ENCODE peak calls at places on chromosomes 11 and 22, in five cellular contexts. One of them, this sample, is unnamed.

GRCh38 chr11:18669211-18669593 is 29.4 kb upstream of the TMEM86A start:
- DNase-seq in spleen: no peak
- DNase-seq in endothelial cell of umbilical vein: no peak
- DNase-seq in breast epithelium: no peak
- DNase-seq in stomach: no peak
- DNase-seq in this sample: no peak

GRCh38 chr11:1565173-1565903 is 6.7 kb downstream of the DUSP8 start:
- DNase-seq in stomach: no peak
- DNase-seq in spleen: peak
- DNase-seq in endothelial cell of umbilical vein: no peak
- DNase-seq in breast epithelium: no peak
- DNase-seq in this sample: no peak

GRCh38 chr11:94537051-94537600 is 6.6 kb upstream of the FUT4 start:
- DNase-seq in stomach: no peak
- DNase-seq in breast epithelium: no peak
- DNase-seq in endothelial cell of umbilical vein: no peak
- DNase-seq in spleen: no peak
- DNase-seq in this sample: no peak

GRCh38 chr11:93740031-93740801 is 1.1 kb downstream of the TAF1D start:
- DNase-seq in stomach: no peak
- DNase-seq in endothelial cell of umbilical vein: peak
- DNase-seq in spleen: peak
- DNase-seq in breast epithelium: no peak
- DNase-seq in this sample: no peak

GRCh38 chr22:21042978-21043855 is 2.5 kb upstream of the LRRC74B start:
- DNase-seq in endothelial cell of umbilical vein: no peak
- DNase-seq in spleen: peak
- DNase-seq in stomach: no peak
- DNase-seq in breast epithelium: no peak
- DNase-seq in this sample: no peak

GRCh38 chr11:44575288-44575672 is 9.8 kb downstream of the CD82 start:
- DNase-seq in spleen: peak
- DNase-seq in endothelial cell of umbilical vein: no peak
- DNase-seq in stomach: no peak
- DNase-seq in breast epithelium: no peak
- DNase-seq in this sample: no peak

GRCh38 chr11:34343153-34343552 is 14.7 kb downstream of the ABTB2 start:
- DNase-seq in breast epithelium: no peak
- DNase-seq in endothelial cell of umbilical vein: no peak
- DNase-seq in spleen: no peak
- DNase-seq in stomach: no peak
- DNase-seq in this sample: no peak

GRCh38 chr11:5932671-5933070 is 9.4 kb upstream of the OR56A3 start:
- DNase-seq in breast epithelium: no peak
- DNase-seq in stomach: no peak
- DNase-seq in endothelial cell of umbilical vein: no peak
- DNase-seq in spleen: no peak
- DNase-seq in this sample: no peak

GRCh38 chr11:5631426-5631825 is 6.6 kb downstream of the TRIM34 start:
- DNase-seq in endothelial cell of umbilical vein: no peak
- DNase-seq in spleen: no peak
- DNase-seq in breast epithelium: no peak
- DNase-seq in stomach: no peak
- DNase-seq in this sample: no peak

GRCh38 chr22:49958961-49959781 is 1.4 kb upstream of the PIM3 start:
- DNase-seq in spleen: peak
- DNase-seq in stomach: peak
- DNase-seq in breast epithelium: no peak
- DNase-seq in endothelial cell of umbilical vein: no peak
- DNase-seq in this sample: no peak

GRCh38 chr11:101912823-101913284 is 2.0 kb upstream of the CEP126 start:
- DNase-seq in spleen: no peak
- DNase-seq in stomach: no peak
- DNase-seq in endothelial cell of umbilical vein: peak
- DNase-seq in breast epithelium: no peak
- DNase-seq in this sample: no peak

GRCh38 chr11:57343825-57344224 is 5.7 kb downstream of the P2RX3 start:
- DNase-seq in breast epithelium: no peak
- DNase-seq in endothelial cell of umbilical vein: no peak
- DNase-seq in stomach: no peak
- DNase-seq in spleen: no peak
- DNase-seq in this sample: no peak

GRCh38 chr11:128814856-128815705 is 52.0 kb downstream of the KCNJ1 start:
- DNase-seq in breast epithelium: no peak
- DNase-seq in stomach: no peak
- DNase-seq in endothelial cell of umbilical vein: no peak
- DNase-seq in spleen: no peak
- DNase-seq in this sample: no peak

GRCh38 chr22:42702675-42703074 is 18.0 kb downstream of the A4GALT start:
- DNase-seq in endothelial cell of umbilical vein: no peak
- DNase-seq in spleen: no peak
- DNase-seq in stomach: no peak
- DNase-seq in breast epithelium: no peak
- DNase-seq in this sample: no peak

GRCh38 chr11:113862430-113862829 is 12.9 kb downstream of the USP28 start:
- DNase-seq in breast epithelium: no peak
- DNase-seq in spleen: no peak
- DNase-seq in stomach: no peak
- DNase-seq in endothelial cell of umbilical vein: no peak
- DNase-seq in this sample: no peak

GRCh38 chr11:28108909-28109308 is 721 bp downstream of the METTL15 start:
- DNase-seq in stomach: no peak
- DNase-seq in breast epithelium: no peak
- DNase-seq in endothelial cell of umbilical vein: peak
- DNase-seq in spleen: no peak
- DNase-seq in this sample: no peak

GRCh38 chr11:100932474-100933100 is 197.0 kb downstream of the PGR start:
- DNase-seq in endothelial cell of umbilical vein: peak
- DNase-seq in spleen: no peak
- DNase-seq in stomach: no peak
- DNase-seq in breast epithelium: no peak
- DNase-seq in this sample: no peak

GRCh38 chr11:10450451-10451398 is 4.3 kb upstream of the AMPD3 start:
- DNase-seq in breast epithelium: peak
- DNase-seq in spleen: peak
- DNase-seq in stomach: peak
- DNase-seq in endothelial cell of umbilical vein: no peak
- DNase-seq in this sample: peak

GRCh38 chr11:118938491-118939411 is 13.0 kb upstream of the BCL9L start:
- DNase-seq in spleen: no peak
- DNase-seq in breast epithelium: no peak
- DNase-seq in endothelial cell of umbilical vein: no peak
- DNase-seq in stomach: no peak
- DNase-seq in this sample: no peak

GRCh38 chr22:45717787-45718186 is 46.2 kb downstream of the ATXN10 start:
- DNase-seq in breast epithelium: no peak
- DNase-seq in stomach: no peak
- DNase-seq in spleen: no peak
- DNase-seq in endothelial cell of umbilical vein: no peak
- DNase-seq in this sample: no peak

GRCh38 chr11:2368178-2368850 is 8.8 kb upstream of the CD81 start:
- DNase-seq in stomach: no peak
- DNase-seq in spleen: peak
- DNase-seq in endothelial cell of umbilical vein: no peak
- DNase-seq in breast epithelium: no peak
- DNase-seq in this sample: no peak

GRCh38 chr11:69386594-69387408 is 92.8 kb downstream of the MYEOV start:
- DNase-seq in endothelial cell of umbilical vein: no peak
- DNase-seq in breast epithelium: peak
- DNase-seq in spleen: no peak
- DNase-seq in stomach: no peak
- DNase-seq in this sample: no peak

GRCh38 chr11:133898031-133898769 is 52.9 kb upstream of the SPATA19 start:
- DNase-seq in spleen: no peak
- DNase-seq in stomach: peak
- DNase-seq in breast epithelium: no peak
- DNase-seq in endothelial cell of umbilical vein: no peak
- DNase-seq in this sample: no peak

GRCh38 chr22:36921309-36922096 is 8.1 kb downstream of the CSF2RB start:
- DNase-seq in breast epithelium: no peak
- DNase-seq in spleen: peak
- DNase-seq in endothelial cell of umbilical vein: peak
- DNase-seq in stomach: peak
- DNase-seq in this sample: no peak

DNA sequence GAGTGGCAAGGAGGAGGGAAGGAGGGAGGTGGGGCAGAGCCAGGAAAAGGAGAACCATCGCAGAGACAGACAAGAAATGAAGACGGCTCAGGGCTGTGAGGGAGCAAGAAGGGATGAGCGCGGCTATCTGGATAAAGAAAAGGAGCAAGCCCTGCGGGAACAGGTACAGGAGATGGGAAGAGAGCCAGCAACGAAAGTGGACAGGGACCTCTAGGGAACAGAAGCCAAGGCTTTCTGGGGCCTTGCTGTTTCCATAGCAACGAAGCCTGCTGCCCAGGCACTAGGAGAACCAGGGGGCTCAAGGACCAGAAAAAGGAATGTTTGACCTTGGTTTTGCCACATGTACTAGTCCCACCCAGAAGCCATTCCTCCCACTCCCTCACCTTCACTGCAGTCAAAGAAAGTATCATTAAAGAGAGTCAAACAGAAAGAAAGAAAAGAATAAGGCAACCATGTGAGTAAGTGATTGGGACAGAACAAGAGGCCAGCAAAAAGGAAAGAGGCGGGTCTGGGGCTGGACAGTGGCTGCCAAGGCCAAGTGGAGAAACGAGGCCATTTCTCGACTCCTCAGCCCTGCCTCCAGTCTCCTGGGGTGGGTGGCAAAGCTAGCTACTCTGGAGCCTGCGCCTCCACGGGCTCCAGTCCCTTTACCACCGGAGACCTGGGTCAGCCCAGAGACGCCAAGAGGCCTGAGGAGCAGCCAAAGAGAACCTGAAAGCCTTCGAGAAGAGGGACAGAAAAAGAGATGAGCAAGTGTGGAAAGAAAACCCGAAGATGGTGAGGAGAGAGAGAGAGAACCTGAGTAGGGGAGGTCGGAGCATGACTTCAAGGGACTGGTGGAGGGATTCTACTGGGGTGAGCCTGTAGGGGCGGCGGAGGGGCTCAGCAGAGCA is 35.1 kb downstream of the NRXN2 start:
- DNase-seq in stomach: no peak
- DNase-seq in spleen: no peak
- DNase-seq in endothelial cell of umbilical vein: no peak
- DNase-seq in breast epithelium: no peak
- DNase-seq in this sample: no peak
- TF ChIP-seq POLR2AphosphoS5 in stomach: no peak
- TF ChIP-seq POLR2AphosphoS5 in spleen: no peak
- TF ChIP-seq POLR2AphosphoS5 in endothelial cell of umbilical vein: no peak
- TF ChIP-seq POLR2AphosphoS5 in breast epithelium: no peak
- TF ChIP-seq POLR2AphosphoS5 in this sample: no peak

DNA sequence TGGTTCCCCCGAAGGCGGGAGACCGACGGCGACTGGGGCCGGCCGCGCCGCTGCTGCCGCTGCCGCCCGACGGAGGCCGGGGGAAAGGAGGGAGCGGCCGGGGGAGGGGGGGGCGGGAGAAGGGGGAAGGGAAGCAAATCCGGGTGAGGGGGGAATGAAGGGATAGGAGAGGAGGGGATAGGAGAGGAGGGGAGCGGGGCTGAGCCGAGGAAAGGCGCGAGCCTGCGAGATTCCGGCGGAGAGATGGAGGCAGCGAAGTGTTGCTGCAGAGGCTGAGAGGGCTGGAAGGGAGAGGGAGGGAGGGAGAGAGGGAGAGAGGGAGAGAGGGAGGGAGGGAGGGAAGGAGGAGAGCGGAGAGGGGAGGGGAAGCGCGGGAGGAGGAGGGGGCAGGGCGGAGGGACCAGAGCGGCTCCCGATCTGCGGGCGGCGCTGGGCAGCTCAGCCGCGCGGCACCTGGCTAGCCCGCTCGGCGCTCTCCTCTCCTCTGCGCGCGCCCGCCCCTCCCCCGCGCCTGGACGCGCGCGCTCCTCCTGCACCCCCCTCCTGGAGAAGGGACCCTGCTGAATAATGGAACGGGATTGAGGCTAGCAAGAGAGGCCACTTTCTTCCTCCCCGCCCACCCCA is 52.4 kb downstream of the SLC22A12 start:
- DNase-seq in breast epithelium: no peak
- DNase-seq in endothelial cell of umbilical vein: no peak
- DNase-seq in spleen: no peak
- DNase-seq in stomach: no peak
- DNase-seq in this sample: no peak
- TF ChIP-seq POLR2AphosphoS5 in breast epithelium: no peak
- TF ChIP-seq POLR2AphosphoS5 in endothelial cell of umbilical vein: no peak
- TF ChIP-seq POLR2AphosphoS5 in spleen: no peak
- TF ChIP-seq POLR2AphosphoS5 in stomach: no peak
- TF ChIP-seq POLR2AphosphoS5 in this sample: no peak

GRCh38 chr22:18034076-18034475 is 9.7 kb upstream of the MICAL3 start:
- DNase-seq in spleen: no peak
- DNase-seq in breast epithelium: no peak
- DNase-seq in endothelial cell of umbilical vein: no peak
- DNase-seq in stomach: no peak
- DNase-seq in this sample: no peak

GRCh38 chr22:18033204-18033998 is 9.0 kb upstream of the MICAL3 start:
- DNase-seq in spleen: peak
- DNase-seq in endothelial cell of umbilical vein: no peak
- DNase-seq in breast epithelium: no peak
- DNase-seq in stomach: no peak
- DNase-seq in this sample: no peak

GRCh38 chr22:18029686-18030267 is 5.4 kb upstream of the MICAL3 start:
- DNase-seq in endothelial cell of umbilical vein: no peak
- DNase-seq in stomach: no peak
- DNase-seq in spleen: peak
- DNase-seq in breast epithelium: no peak
- DNase-seq in this sample: no peak

GRCh38 chr22:18032455-18033101 is 8.2 kb upstream of the MICAL3 start:
- DNase-seq in endothelial cell of umbilical vein: no peak
- DNase-seq in stomach: no peak
- DNase-seq in spleen: no peak
- DNase-seq in breast epithelium: no peak
- DNase-seq in this sample: no peak

GRCh38 chr22:18031670-18032454 is 7.5 kb upstream of the MICAL3 start:
- DNase-seq in spleen: peak
- DNase-seq in stomach: no peak
- DNase-seq in breast epithelium: no peak
- DNase-seq in endothelial cell of umbilical vein: no peak
- DNase-seq in this sample: no peak
- TF ChIP-seq POLR2AphosphoS5 in spleen: no peak
- TF ChIP-seq POLR2AphosphoS5 in stomach: peak
- TF ChIP-seq POLR2AphosphoS5 in breast epithelium: no peak
- TF ChIP-seq POLR2AphosphoS5 in endothelial cell of umbilical vein: no peak
- TF ChIP-seq POLR2AphosphoS5 in this sample: no peak

GRCh38 chr11:65849771-65850216 is 8.2 kb downstream of the CFL1 start:
- DNase-seq in breast epithelium: no peak
- DNase-seq in endothelial cell of umbilical vein: no peak
- DNase-seq in stomach: no peak
- DNase-seq in spleen: no peak
- DNase-seq in this sample: no peak

GRCh38 chr11:65852508-65853248 is 5.3 kb downstream of the CFL1 start:
- DNase-seq in breast epithelium: no peak
- DNase-seq in endothelial cell of umbilical vein: no peak
- DNase-seq in stomach: no peak
- DNase-seq in spleen: peak
- DNase-seq in this sample: no peak

GRCh38 chr11:65850217-65851082 is 7.5 kb downstream of the CFL1 start:
- DNase-seq in stomach: no peak
- DNase-seq in breast epithelium: no peak
- DNase-seq in spleen: no peak
- DNase-seq in endothelial cell of umbilical vein: no peak
- DNase-seq in this sample: no peak

GRCh38 chr11:65851811-65852507 is 6.0 kb downstream of the CFL1 start:
- DNase-seq in endothelial cell of umbilical vein: no peak
- DNase-seq in spleen: no peak
- DNase-seq in stomach: no peak
- DNase-seq in breast epithelium: no peak
- DNase-seq in this sample: no peak

GRCh38 chr11:65851083-65851579 is 6.8 kb downstream of the CFL1 start:
- DNase-seq in stomach: no peak
- DNase-seq in breast epithelium: no peak
- DNase-seq in endothelial cell of umbilical vein: no peak
- DNase-seq in spleen: no peak
- DNase-seq in this sample: no peak
- TF ChIP-seq POLR2AphosphoS5 in stomach: no peak
- TF ChIP-seq POLR2AphosphoS5 in breast epithelium: no peak
- TF ChIP-seq POLR2AphosphoS5 in endothelial cell of umbilical vein: peak
- TF ChIP-seq POLR2AphosphoS5 in spleen: peak
- TF ChIP-seq POLR2AphosphoS5 in this sample: peak